ENCODE peak calls at places on chromosomes 6 and 20, in ten cellular contexts. Z is astrocyte, R is AG04449, N is lower lobe of right lung, G is cardiac fibroblast, U is heart left ventricle, O is left lung, C is psoas muscle, S is epithelial cell of esophagus, Y is H1. L is an unnamed sample.

GRCh38 chr20:4234128-4234527 is 218.8 kb upstream of the RNF24 start:
- DNase-seq in Z (peak), R (no peak), N (no peak), G (peak), U (no peak), O (no peak), C (no peak), S (peak), Y (no peak), L (peak)

GRCh38 chr20:9886227-9886626 is 47.4 kb upstream of the PAK5 start:
- DNase-seq in Z (peak), R (no peak), N (no peak), G (no peak), U (no peak), O (no peak), C (no peak), S (no peak), Y (no peak), L (peak)

GRCh38 chr6:51323056-51323455 is 504.4 kb downstream of the TFAP2B start:
- DNase-seq in Z (no peak), R (no peak), N (no peak), G (no peak), U (no peak), O (no peak), C (no peak), S (peak), Y (no peak), L (no peak)

GRCh38 chr20:32244150-32244823 is 33.2 kb upstream of the KIF3B start:
- DNase-seq in Z (no peak), R (no peak), N (no peak), G (no peak), U (no peak), O (no peak), C (no peak), S (no peak), Y (no peak), L (peak)

GRCh38 chr6:143962644-143962929 is 45.5 kb downstream of the PLAGL1 start:
- DNase-seq in Z (peak), R (peak), N (no peak), G (peak), U (no peak), O (no peak), C (peak), S (peak), Y (no peak), L (peak)

GRCh38 chr6:158016571-158017383 is 35.1 kb downstream of the SYNJ2 start:
- DNase-seq in Z (peak), R (no peak), N (peak), G (no peak), U (no peak), O (peak), C (no peak), S (no peak), Y (no peak), L (no peak)

GRCh38 chr6:41527721-41528408 is 18.3 kb upstream of the FOXP4 start:
- DNase-seq in Z (no peak), R (no peak), N (no peak), G (peak), U (no peak), O (no peak), C (no peak), S (no peak), Y (no peak), L (peak)

GRCh38 chr6:132198896-132199295 is 202.4 kb downstream of the MOXD1 start:
- DNase-seq in Z (peak), R (no peak), N (no peak), G (no peak), U (no peak), O (no peak), C (no peak), S (no peak), Y (no peak), L (peak)

GRCh38 chr6:55963301-55963700 is 87.9 kb upstream of the BMP5 start:
- DNase-seq in Z (no peak), R (no peak), N (no peak), G (peak), U (no peak), O (no peak), C (no peak), S (peak), Y (no peak), L (no peak)

GRCh38 chr6:72849346-72849745 is 227.5 kb downstream of the KCNQ5 start:
- DNase-seq in Z (no peak), R (no peak), N (no peak), G (no peak), U (no peak), O (no peak), C (no peak), S (no peak), Y (no peak), L (no peak)

GRCh38 chr6:17360564-17360963 is 32.8 kb upstream of the CAP2 start:
- DNase-seq in Z (no peak), R (no peak), N (no peak), G (no peak), U (no peak), O (no peak), C (no peak), S (no peak), Y (no peak), L (no peak)

GRCh38 chr6:116536216-116536621 is 9.3 kb downstream of the TRAPPC3L start:
- DNase-seq in Z (peak), R (no peak), N (no peak), G (peak), U (no peak), O (no peak), C (no peak), S (peak), Y (no peak), L (peak)

GRCh38 chr6:17851720-17852161 is 135.7 kb downstream of the KIF13A start:
- DNase-seq in Z (peak), R (no peak), N (no peak), G (peak), U (no peak), O (no peak), C (no peak), S (no peak), Y (no peak), L (no peak)

GRCh38 chr6:32622545-32623401 is 14.4 kb upstream of the HLA-DQA1 start:
- DNase-seq in Z (peak), R (no peak), N (peak), G (no peak), U (no peak), O (no peak), C (no peak), S (peak), Y (peak), L (peak)
- TF ChIP-seq CTCF in Z (peak), R (no peak), N (peak), G (no peak), U (peak), O (peak), C (peak), S (no peak), Y (peak), L (peak)

GRCh38 chr20:22691369-22692118 is 107.2 kb upstream of the FOXA2 start:
- DNase-seq in Z (peak), R (no peak), N (peak), G (peak), U (peak), O (peak), C (peak), S (peak), Y (peak), L (peak)
- H3K4me3 ChIP-seq in Z (no peak), R (no peak), N (no peak), G (no peak), U (peak), O (no peak), C (peak), S (no peak), Y (no peak), L (no peak)

DNA sequence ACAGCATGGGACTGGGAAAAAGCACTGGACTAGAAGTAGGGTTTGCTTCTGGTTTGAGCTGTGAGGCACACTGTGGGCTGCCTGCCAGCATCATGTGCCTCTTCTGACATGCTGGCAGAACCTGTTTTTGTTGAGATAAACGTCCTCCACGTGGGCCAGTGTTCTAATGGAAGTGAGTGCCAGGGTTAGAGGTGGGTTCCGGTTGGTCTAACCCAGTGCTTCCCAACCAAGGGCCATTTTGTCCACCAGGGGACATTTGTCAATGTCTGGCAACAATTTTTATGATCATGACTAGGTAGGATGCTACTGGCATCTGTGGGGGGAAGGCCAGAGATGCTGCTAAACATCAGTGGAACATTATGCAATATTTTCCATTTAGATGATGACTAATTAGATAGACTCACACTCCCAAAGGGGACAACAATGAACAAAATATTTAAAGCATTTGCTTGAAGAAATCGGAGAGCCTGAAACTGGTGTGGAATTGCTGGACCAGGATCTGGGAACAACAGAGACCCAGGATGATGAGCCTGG is 7.8 kb upstream of the APMAP start:
- DNase-seq in Z (peak), R (peak), N (peak), G (peak), U (peak), O (peak), C (peak), S (peak), Y (no peak), L (peak)
- TF ChIP-seq CTCF in Z (no peak), R (peak), N (no peak), G (peak), U (no peak), O (no peak), C (peak), S (no peak), Y (no peak), L (no peak)

GRCh38 chr6:111357680-111358079 is 125.3 kb downstream of the REV3L start:
- DNase-seq in Z (peak), R (peak), N (no peak), G (peak), U (no peak), O (no peak), C (no peak), S (no peak), Y (no peak), L (no peak)

GRCh38 chr6:111356551-111356950 is 126.5 kb downstream of the REV3L start:
- DNase-seq in Z (no peak), R (no peak), N (no peak), G (no peak), U (no peak), O (no peak), C (no peak), S (no peak), Y (no peak), L (no peak)

GRCh38 chr6:111361648-111362047 is 121.4 kb downstream of the REV3L start:
- DNase-seq in Z (no peak), R (no peak), N (peak), G (peak), U (no peak), O (no peak), C (no peak), S (peak), Y (peak), L (peak)

GRCh38 chr6:111355156-111355555 is 127.9 kb downstream of the REV3L start:
- DNase-seq in Z (no peak), R (no peak), N (no peak), G (no peak), U (no peak), O (no peak), C (no peak), S (no peak), Y (no peak), L (no peak)

GRCh38 chr6:111358454-111358853 is 124.6 kb downstream of the REV3L start:
- DNase-seq in Z (peak), R (no peak), N (no peak), G (no peak), U (no peak), O (no peak), C (no peak), S (no peak), Y (no peak), L (no peak)
- H3K4me3 ChIP-seq in Z (no peak), R (no peak), N (no peak), G (no peak), U (no peak), O (no peak), C (no peak), S (no peak), Y (no peak), L (no peak)

GRCh38 chr6:97867177-97867576 is 584.2 kb upstream of the MMS22L start:
- DNase-seq in Z (no peak), R (no peak), N (no peak), G (no peak), U (no peak), O (no peak), C (no peak), S (no peak), Y (no peak), L (no peak)
- TF ChIP-seq CTCF in Z (no peak), R (no peak), N (no peak), G (no peak), U (no peak), O (no peak), C (no peak), S (no peak), Y (no peak), L (no peak)

GRCh38 chr6:150830409-150831165 is 34.9 kb upstream of the MTHFD1L start:
- DNase-seq in Z (peak), R (peak), N (no peak), G (no peak), U (no peak), O (no peak), C (no peak), S (no peak), Y (no peak), L (peak)
- H3K4me3 ChIP-seq in Z (no peak), R (no peak), N (no peak), G (no peak), U (no peak), O (no peak), C (no peak), S (no peak), Y (no peak), L (no peak)

GRCh38 chr20:14214046-14214445 is 123.4 kb downstream of the FLRT3 start:
- DNase-seq in Z (no peak), R (no peak), N (no peak), G (no peak), U (no peak), O (no peak), C (no peak), S (no peak), Y (no peak), L (peak)
- TF ChIP-seq CTCF in Z (no peak), R (no peak), N (no peak), G (no peak), U (no peak), O (no peak), C (no peak), S (no peak), Y (no peak), L (no peak)